ENCODE peak calls at places on chromosomes 16 and 17, in ten cellular contexts. B is testis; W is BJ; U is aorta; I is upper lobe of left lung; Y is heart left ventricle; A is effector memory CD4-positive, alpha-beta T cell; O is HCT116; F is ovary; J is keratinocyte. C is an unnamed sample. For H3K27me3, the result is how much of the 10 kb centered on the place peaks cover.

GRCh38 chr17:2095536-2095910 is 40.6 kb downstream of the HIC1 start:
- DNase-seq in B (no peak), W (no peak), U (no peak), I (no peak), Y (peak), A (no peak), O (no peak), F (no peak), J (no peak), C (no peak)

GRCh38 chr16:11318817-11319216 is 26.4 kb upstream of the RMI2 start:
- DNase-seq in B (no peak), W (no peak), U (no peak), I (no peak), Y (no peak), A (no peak), O (no peak), F (no peak), J (no peak), C (no peak)

GRCh38 chr16:24689128-24689527 is 40.3 kb upstream of the TNRC6A start:
- DNase-seq in B (peak), W (no peak), U (no peak), I (no peak), Y (no peak), A (no peak), O (peak), F (no peak), J (no peak), C (no peak)

GRCh38 chr17:17761894-17762781 is 74.6 kb downstream of the SREBF1 start:
- DNase-seq in B (no peak), W (no peak), U (no peak), I (no peak), Y (no peak), A (no peak), O (no peak), F (no peak), J (no peak), C (no peak)

GRCh38 chr16:6447046-6447445 is 885.6 kb upstream of the RBFOX1 start:
- DNase-seq in B (no peak), W (no peak), U (no peak), I (no peak), Y (no peak), A (no peak), O (no peak), F (no peak), J (no peak), C (no peak)

GRCh38 chr16:61544165-61544564 is 492.1 kb downstream of the CDH8 start:
- DNase-seq in B (no peak), W (no peak), U (no peak), I (no peak), Y (no peak), A (no peak), O (no peak), F (no peak), J (no peak), C (no peak)

GRCh38 chr16:19884611-19885455 is at the start of gene GPRC5B:
- DNase-seq in B (peak), W (no peak), U (peak), I (peak), Y (peak), A (peak), O (no peak), F (peak), J (no peak), C (peak)

GRCh38 chr17:70353408-70354092 is 184.2 kb downstream of the KCNJ2 start:
- DNase-seq in B (no peak), W (no peak), U (no peak), I (no peak), Y (no peak), A (no peak), O (no peak), F (no peak), J (no peak), C (no peak)

GRCh38 chr17:57876866-57877237 is 27.0 kb upstream of the MRPS23 start:
- DNase-seq in B (no peak), W (no peak), U (no peak), I (no peak), Y (no peak), A (no peak), O (no peak), F (no peak), J (no peak), C (no peak)

GRCh38 chr17:39008633-39009032 is 41.4 kb upstream of the FBXO47 start:
- DNase-seq in B (no peak), W (no peak), U (no peak), I (no peak), Y (no peak), A (no peak), O (no peak), F (no peak), J (no peak), C (no peak)

GRCh38 chr16:13453938-13454553 is 465.9 kb upstream of the ERCC4 start:
- DNase-seq in B (peak), W (no peak), U (no peak), I (no peak), Y (no peak), A (no peak), O (peak), F (no peak), J (peak), C (no peak)

GRCh38 chr17:17305282-17305801 is 2.2 kb downstream of the NT5M start:
- DNase-seq in B (peak), W (no peak), U (peak), I (no peak), Y (no peak), A (peak), O (no peak), F (no peak), J (no peak), C (peak)

GRCh38 chr16:87045462-87046216 is 271.6 kb downstream of the C16orf95 start:
- DNase-seq in B (no peak), W (no peak), U (no peak), I (no peak), Y (no peak), A (no peak), O (no peak), F (no peak), J (no peak), C (no peak)
- H3K27me3 ChIP-seq in B (under half), W (under half), U (under half), I (under half), Y (under half), A (under half), O (under half), F (under half), J (under half), C (under half)

GRCh38 chr17:40178021-40178601 is 841 bp downstream of the RAPGEFL1 start:
- DNase-seq in B (no peak), W (no peak), U (no peak), I (no peak), Y (no peak), A (no peak), O (no peak), F (peak), J (no peak), C (no peak)
- H3K4me3 ChIP-seq in B (peak), W (no peak), U (no peak), I (peak), Y (no peak), A (peak), O (no peak), F (peak), J (peak), C (no peak)

DNA sequence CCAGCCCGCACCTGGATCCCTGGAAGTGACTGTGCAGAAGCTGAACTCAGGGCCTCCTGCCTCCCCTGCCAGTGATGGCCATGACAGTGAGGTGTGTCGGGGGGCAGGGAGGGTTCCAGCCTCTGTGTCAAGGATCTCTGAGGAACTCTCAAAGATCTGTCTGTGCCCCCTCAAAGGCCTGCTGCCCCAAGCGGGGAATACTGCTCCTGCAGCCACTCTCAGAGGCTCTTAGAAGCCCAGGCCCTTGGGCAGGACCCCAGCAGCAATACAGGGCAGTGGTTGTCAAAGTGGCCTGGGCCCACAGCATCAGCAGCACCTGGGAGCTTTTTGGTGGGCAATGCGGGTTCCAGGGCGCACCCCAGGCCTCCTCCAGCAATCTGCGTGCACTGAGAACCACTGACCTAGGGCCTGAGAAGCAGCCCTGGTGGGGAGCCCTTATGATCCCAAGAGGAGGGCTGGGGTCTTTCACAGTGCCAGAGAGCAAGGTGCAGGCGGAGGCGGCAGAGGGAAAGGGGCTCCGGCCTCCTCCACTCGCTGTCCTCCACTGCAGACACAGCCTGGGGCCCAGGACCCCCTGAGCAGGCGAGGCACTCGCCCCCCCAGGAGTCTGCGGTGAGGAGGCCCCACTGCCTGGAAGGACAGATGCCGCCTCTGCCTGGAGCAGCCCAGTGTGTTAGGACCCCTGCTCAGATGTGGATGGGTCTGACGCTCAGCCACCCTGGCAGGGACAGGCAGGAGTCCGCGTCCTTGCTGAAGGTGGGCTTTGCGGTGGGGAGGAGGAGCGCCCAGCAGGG is 42.1 kb downstream of the ENGASE start:
- DNase-seq in B (no peak), W (no peak), U (no peak), I (peak), Y (no peak), A (no peak), O (no peak), F (no peak), J (no peak), C (no peak)
- H3K27me3 ChIP-seq in B (under half), W (under half), U (under half), I (under half), Y (under half), A (under half), O (under half), F (under half), J (half or more), C (under half)

GRCh38 chr17:50371526-50371925 is 1.5 kb downstream of the MRPL27 start:
- DNase-seq in B (no peak), W (no peak), U (peak), I (no peak), Y (no peak), A (no peak), O (no peak), F (no peak), J (no peak), C (no peak)
- H3K4me3 ChIP-seq in B (no peak), W (no peak), U (no peak), I (no peak), Y (no peak), A (no peak), O (peak), F (no peak), J (peak), C (no peak)

DNA sequence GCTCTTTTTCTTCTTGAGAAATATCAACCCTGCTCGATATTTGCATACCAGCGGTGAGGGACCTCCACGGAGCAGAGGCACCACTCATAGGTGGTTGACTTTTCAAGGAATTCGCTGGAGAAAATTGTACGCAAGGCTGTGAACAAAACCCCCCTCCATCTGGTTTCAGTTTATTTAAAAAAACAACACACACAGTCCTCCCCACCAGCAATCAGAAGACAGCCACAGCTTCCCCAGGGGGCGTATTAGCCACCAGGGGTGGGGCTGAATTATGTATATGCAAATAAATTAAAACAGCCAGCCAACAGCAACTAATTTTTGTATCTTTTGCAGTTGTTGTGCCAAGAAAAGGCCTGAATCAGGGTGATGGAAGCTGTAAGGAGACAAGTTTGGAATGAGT is 5.9 kb upstream of the HSD11B2 start:
- DNase-seq in B (no peak), W (no peak), U (no peak), I (no peak), Y (no peak), A (no peak), O (no peak), F (no peak), J (no peak), C (no peak)
- H3K27me3 ChIP-seq in B (under half), W (under half), U (under half), I (under half), Y (under half), A (under half), O (under half), F (under half), J (under half), C (under half)

DNA sequence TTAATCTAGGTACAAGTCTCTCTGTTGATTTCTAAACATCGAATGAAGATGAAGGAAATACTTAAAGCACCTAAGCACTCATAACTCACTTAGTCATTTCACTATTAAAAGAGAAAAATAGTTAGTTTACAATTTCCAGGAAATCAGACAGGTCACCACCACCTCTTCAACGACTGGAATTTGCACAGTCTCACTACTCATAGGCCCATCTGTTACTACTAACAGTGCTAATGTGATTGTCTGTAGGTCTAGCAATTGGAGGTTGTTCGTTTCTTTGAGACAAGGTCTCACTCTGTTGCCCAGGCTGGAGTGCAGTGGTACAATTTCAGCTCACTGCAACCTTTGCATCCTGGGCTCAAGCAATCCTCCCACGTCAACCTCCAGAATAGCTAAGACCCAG is 444.6 kb downstream of the MAF start:
- DNase-seq in B (no peak), W (no peak), U (no peak), I (no peak), Y (no peak), A (no peak), O (no peak), F (no peak), J (no peak), C (no peak)
- H3K4me3 ChIP-seq in B (no peak), W (no peak), U (no peak), I (no peak), Y (no peak), A (no peak), O (no peak), F (no peak), J (no peak), C (no peak)